ENCODE peak calls at places on chromosome 5, in ten cellular contexts. G is fibroblast of the aortic adventitia, R is vagina, S is PC-9, H is fibroblast of pulmonary artery, U is fibroblast of lung, J is H7, M is aorta, C is SJCRH30, W is epithelial cell of esophagus. T is an unnamed sample.

GRCh38 chr5:124504081-124504916 is 242.1 kb downstream of the ZNF608 start:
- DNase-seq in G (no peak), R (no peak), S (no peak), H (peak; percentile 15), U (no peak), J (no peak), M (no peak), C (no peak), W (no peak), T (no peak)

GRCh38 chr5:143094087-143094511 is 309.4 kb downstream of the NR3C1 start:
- DNase-seq in G (peak; percentile 50), R (no peak), S (no peak), H (peak; percentile 65), U (peak; percentile 20), J (peak; percentile 59), M (no peak), C (no peak), W (peak; percentile 56), T (peak; percentile 58)

GRCh38 chr5:141260458-141261237 is 15.5 kb downstream of the PCDHB15 start:
- DNase-seq in G (peak; percentile 4), R (no peak), S (no peak), H (peak; percentile 12), U (peak; percentile 15), J (no peak), M (no peak), C (no peak), W (peak; percentile 2), T (no peak)

GRCh38 chr5:15346738-15347137 is 153.2 kb upstream of the FBXL7 start:
- DNase-seq in G (no peak), R (no peak), S (no peak), H (peak; percentile 75), U (no peak), J (no peak), M (no peak), C (no peak), W (no peak), T (no peak)

GRCh38 chr5:176412517-176413254 is 3.7 kb downstream of the CLTB start:
- DNase-seq in G (no peak), R (no peak), S (no peak), H (no peak), U (no peak), J (peak; percentile 15), M (no peak), C (no peak), W (peak; percentile 33), T (no peak)

GRCh38 chr5:61827445-61827975 is 478.5 kb upstream of the KIF2A start:
- DNase-seq in G (no peak), R (no peak), S (no peak), H (no peak), U (no peak), J (no peak), M (no peak), C (no peak), W (no peak), T (no peak)

GRCh38 chr5:13843181-13843846 is 101.2 kb downstream of the DNAH5 start:
- DNase-seq in G (no peak), R (no peak), S (no peak), H (no peak), U (no peak), J (peak; percentile 31), M (no peak), C (no peak), W (no peak), T (no peak)

GRCh38 chr5:144468542-144468941 is 297.9 kb downstream of the KCTD16 start:
- DNase-seq in G (no peak), R (no peak), S (no peak), H (no peak), U (no peak), J (no peak), M (no peak), C (peak; percentile 10), W (no peak), T (no peak)

GRCh38 chr5:96652769-96653455 is 9.3 kb upstream of the CAST start:
- DNase-seq in G (peak; percentile 52), R (no peak), S (peak; percentile 88), H (no peak), U (no peak), J (no peak), M (no peak), C (peak; percentile 35), W (peak; percentile 49), T (no peak)

GRCh38 chr5:174596429-174596828 is 128.0 kb upstream of the MSX2 start:
- DNase-seq in G (no peak), R (no peak), S (no peak), H (peak; percentile 2), U (peak; percentile 24), J (no peak), M (no peak), C (no peak), W (no peak), T (no peak)

GRCh38 chr5:6510132-6510531 is 61.5 kb downstream of the UBE2QL1 start:
- DNase-seq in G (no peak), R (no peak), S (no peak), H (no peak), U (no peak), J (no peak), M (no peak), C (no peak), W (peak; percentile 22), T (peak; percentile 38)

GRCh38 chr5:92337772-92338234 is 954.7 kb upstream of the ARRDC3 start:
- DNase-seq in G (peak; percentile 49), R (no peak), S (no peak), H (peak; percentile 33), U (peak; percentile 67), J (no peak), M (no peak), C (no peak), W (peak; percentile 9), T (peak; percentile 13)

GRCh38 chr5:123036391-123037103 is at the start of gene PPIC:
- DNase-seq in G (peak; percentile 75), R (no peak), S (peak; percentile 90), H (peak; percentile 82), U (peak; percentile 81), J (peak; percentile 95), M (peak; percentile 97), C (peak; percentile 88), W (peak; percentile 87), T (peak; percentile 72)

DNA sequence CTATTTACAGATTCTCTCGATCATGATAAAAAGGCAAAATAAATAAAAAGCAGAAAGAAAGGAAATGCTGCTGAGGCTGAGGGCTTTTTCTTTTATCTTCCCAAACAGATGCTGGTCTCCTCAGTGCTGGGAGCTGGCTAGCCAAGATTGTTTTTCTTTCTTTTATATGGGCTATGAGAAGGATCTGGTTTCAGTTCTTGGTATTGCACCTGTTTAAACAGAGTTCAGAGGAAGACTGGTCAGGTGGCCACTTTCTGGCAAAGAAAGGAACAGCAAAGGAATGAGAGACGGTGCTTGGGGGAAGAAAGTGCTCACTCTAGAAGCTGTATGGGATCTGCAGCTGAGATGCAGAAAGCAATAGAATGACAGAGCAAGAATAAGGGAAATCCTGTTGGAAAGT is 88.9 kb downstream of the SLF1 start:
- DNase-seq in G (no peak), R (no peak), S (no peak), H (no peak), U (no peak), J (no peak), M (no peak), C (peak; percentile 42), W (no peak), T (no peak)
- H3K4me3 ChIP-seq in G (no peak overlapping the region), R (no peak overlapping the region), S (no peak overlapping the region), H (no peak overlapping the region), U (no peak overlapping the region), J (no peak overlapping the region), M (no peak overlapping the region), C (no peak overlapping the region), W (no peak overlapping the region), T (no peak overlapping the region)

GRCh38 chr5:691817-692529 is 1.2 kb downstream of the TPPP start:
- DNase-seq in G (no peak), R (peak; percentile 71), S (no peak), H (no peak), U (no peak), J (peak; percentile 9), M (no peak), C (no peak), W (no peak), T (no peak)
- H3K4me3 ChIP-seq in G (no peak overlapping the region), R (peak overlapping the region; percentile 86), S (no peak overlapping the region), H (no peak overlapping the region), U (no peak overlapping the region), J (no peak overlapping the region), M (peak overlapping the region; percentile 47), C (no peak overlapping the region), W (peak overlapping the region; percentile 50), T (peak overlapping the region; percentile 10)

DNA sequence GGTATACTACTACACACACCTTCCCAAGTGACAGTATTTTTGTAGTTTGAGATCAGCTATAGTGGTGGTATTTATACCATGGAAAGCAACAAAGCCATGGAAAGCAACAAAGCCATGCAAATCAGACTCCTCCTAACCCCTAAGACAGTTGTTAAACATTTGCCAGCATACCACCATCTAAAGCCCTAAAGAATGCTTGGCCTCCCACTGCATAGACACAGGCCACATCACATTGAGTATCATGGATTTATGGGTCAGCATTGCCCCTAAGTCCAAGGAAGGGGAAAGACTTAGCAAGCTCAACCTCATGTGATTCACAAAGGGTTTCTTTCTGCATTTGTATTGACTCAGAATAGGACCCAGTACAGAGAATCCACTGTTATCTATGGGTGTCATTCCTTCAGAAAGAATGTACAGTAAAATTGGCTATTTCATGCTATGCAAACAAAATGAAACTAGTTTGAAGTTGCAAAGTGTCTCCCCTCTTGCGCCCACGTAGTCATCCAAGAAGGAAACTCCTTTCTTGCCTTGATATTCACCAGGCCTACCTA is 70.4 kb upstream of the IQGAP2 start:
- DNase-seq in G (no peak), R (no peak), S (no peak), H (no peak), U (no peak), J (no peak), M (no peak), C (no peak), W (no peak), T (no peak)
- H3K4me3 ChIP-seq in G (no peak overlapping the region), R (no peak overlapping the region), S (no peak overlapping the region), H (no peak overlapping the region), U (no peak overlapping the region), J (no peak overlapping the region), M (no peak overlapping the region), C (no peak overlapping the region), W (no peak overlapping the region), T (no peak overlapping the region)

GRCh38 chr5:138951091-138951985 is 76.2 kb upstream of the LRRTM2 start:
- DNase-seq in G (no peak), R (no peak), S (no peak), H (no peak), U (no peak), J (no peak), M (no peak), C (no peak), W (no peak), T (no peak)

GRCh38 chr5:138954257-138955012 is 79.3 kb upstream of the LRRTM2 start:
- DNase-seq in G (no peak), R (no peak), S (no peak), H (no peak), U (no peak), J (no peak), M (no peak), C (no peak), W (no peak), T (no peak)

GRCh38 chr5:138951986-138952735 is 77.0 kb upstream of the LRRTM2 start:
- DNase-seq in G (no peak), R (no peak), S (no peak), H (no peak), U (no peak), J (no peak), M (no peak), C (no peak), W (no peak), T (no peak)

GRCh38 chr5:138953370-138954256 is 78.5 kb upstream of the LRRTM2 start:
- DNase-seq in G (peak; percentile 76), R (no peak), S (no peak), H (peak; percentile 75), U (peak; percentile 83), J (peak; percentile 61), M (peak; percentile 88), C (peak; percentile 83), W (peak; percentile 51), T (peak; percentile 48)

GRCh38 chr5:138952962-138953361 is 77.8 kb upstream of the LRRTM2 start:
- DNase-seq in G (no peak), R (no peak), S (no peak), H (no peak), U (no peak), J (no peak), M (no peak), C (peak; percentile 73), W (no peak), T (no peak)
- H3K4me3 ChIP-seq in G (no peak overlapping the region), R (peak overlapping the region; percentile 2), S (no peak overlapping the region), H (no peak overlapping the region), U (no peak overlapping the region), J (no peak overlapping the region), M (no peak overlapping the region), C (peak overlapping the region; percentile 10), W (no peak overlapping the region), T (no peak overlapping the region)